ENCODE peak calls at places on chromosomes 6 and 20, in seven cellular contexts. One of them, this sample, is unnamed.

GRCh38 chr6:143782517-143782916 is 60.6 kb upstream of the LTV1 start:
- DNase-seq in epithelial cell of esophagus: no peak
- DNase-seq in heart left ventricle: no peak
- DNase-seq in endodermal cell: no peak
- DNase-seq in A549: no peak
- DNase-seq in neural crest cell: no peak
- DNase-seq in mesothelial cell of epicardium: no peak
- DNase-seq in this sample: no peak

GRCh38 chr20:7038029-7038428 is 270.5 kb downstream of the BMP2 start:
- DNase-seq in A549: no peak
- DNase-seq in endodermal cell: no peak
- DNase-seq in epithelial cell of esophagus: peak; percentile 44
- DNase-seq in heart left ventricle: no peak
- DNase-seq in neural crest cell: no peak
- DNase-seq in mesothelial cell of epicardium: no peak
- DNase-seq in this sample: no peak

GRCh38 chr6:96631248-96631647 is 68.3 kb downstream of the FHL5 start:
- DNase-seq in neural crest cell: no peak
- DNase-seq in mesothelial cell of epicardium: no peak
- DNase-seq in heart left ventricle: no peak
- DNase-seq in epithelial cell of esophagus: peak; percentile 41
- DNase-seq in endodermal cell: no peak
- DNase-seq in A549: no peak
- DNase-seq in this sample: no peak

GRCh38 chr20:60057866-60058807 is 99.9 kb downstream of the CDH26 start:
- DNase-seq in A549: no peak
- DNase-seq in mesothelial cell of epicardium: no peak
- DNase-seq in neural crest cell: no peak
- DNase-seq in epithelial cell of esophagus: peak; percentile 11
- DNase-seq in endodermal cell: peak; percentile 94
- DNase-seq in heart left ventricle: peak; percentile 49
- DNase-seq in this sample: no peak

GRCh38 chr20:17431621-17432364 is 99.4 kb downstream of the BFSP1 start:
- DNase-seq in A549: peak; percentile 63
- DNase-seq in endodermal cell: peak; percentile 87
- DNase-seq in neural crest cell: peak; percentile 65
- DNase-seq in epithelial cell of esophagus: peak; percentile 54
- DNase-seq in mesothelial cell of epicardium: peak; percentile 77
- DNase-seq in heart left ventricle: peak; percentile 30
- DNase-seq in this sample: peak; percentile 59

GRCh38 chr6:33279971-33280511 is 3.1 kb downstream of the B3GALT4 start:
- DNase-seq in epithelial cell of esophagus: peak; percentile 77
- DNase-seq in A549: peak; percentile 85
- DNase-seq in heart left ventricle: no peak
- DNase-seq in mesothelial cell of epicardium: no peak
- DNase-seq in neural crest cell: peak; percentile 29
- DNase-seq in endodermal cell: peak; percentile 91
- DNase-seq in this sample: peak; percentile 71

GRCh38 chr6:26054937-26055669 is 32.1 kb upstream of the HFE start:
- DNase-seq in A549: peak; percentile 91
- DNase-seq in endodermal cell: peak; percentile 91
- DNase-seq in neural crest cell: peak; percentile 63
- DNase-seq in heart left ventricle: peak; percentile 92
- DNase-seq in mesothelial cell of epicardium: peak; percentile 82
- DNase-seq in epithelial cell of esophagus: peak; percentile 96
- DNase-seq in this sample: peak; percentile 77

GRCh38 chr20:6122873-6123649 is at the start of gene FERMT1:
- DNase-seq in A549: peak; percentile 89
- DNase-seq in epithelial cell of esophagus: peak; percentile 98
- DNase-seq in mesothelial cell of epicardium: peak; percentile 65
- DNase-seq in heart left ventricle: peak; percentile 29
- DNase-seq in neural crest cell: peak; percentile 45
- DNase-seq in endodermal cell: peak; percentile 89
- DNase-seq in this sample: peak; percentile 51

GRCh38 chr6:7922596-7922995 is 12.0 kb upstream of the TXNDC5 start:
- DNase-seq in mesothelial cell of epicardium: no peak
- DNase-seq in A549: no peak
- DNase-seq in heart left ventricle: no peak
- DNase-seq in epithelial cell of esophagus: no peak
- DNase-seq in endodermal cell: no peak
- DNase-seq in neural crest cell: no peak
- DNase-seq in this sample: no peak

GRCh38 chr6:81751388-81752083 is 945 bp downstream of the TENT5A start:
- DNase-seq in heart left ventricle: peak; percentile 70
- DNase-seq in endodermal cell: peak; percentile 76
- DNase-seq in mesothelial cell of epicardium: peak; percentile 63
- DNase-seq in neural crest cell: peak; percentile 53
- DNase-seq in A549: peak; percentile 14
- DNase-seq in epithelial cell of esophagus: peak; percentile 46
- DNase-seq in this sample: peak; percentile 52

GRCh38 chr20:8782804-8783203 is 286.1 kb upstream of the PLCB4 start:
- DNase-seq in epithelial cell of esophagus: no peak
- DNase-seq in neural crest cell: no peak
- DNase-seq in endodermal cell: no peak
- DNase-seq in heart left ventricle: no peak
- DNase-seq in A549: no peak
- DNase-seq in mesothelial cell of epicardium: no peak
- DNase-seq in this sample: no peak

GRCh38 chr20:444862-445426 is 17.4 kb downstream of the TBC1D20 start:
- DNase-seq in endodermal cell: no peak
- DNase-seq in A549: no peak
- DNase-seq in epithelial cell of esophagus: peak; percentile 47
- DNase-seq in neural crest cell: no peak
- DNase-seq in mesothelial cell of epicardium: no peak
- DNase-seq in heart left ventricle: no peak
- DNase-seq in this sample: no peak

GRCh38 chr6:41607736-41608135 is 30.5 kb upstream of the MDFI start:
- DNase-seq in neural crest cell: no peak
- DNase-seq in mesothelial cell of epicardium: no peak
- DNase-seq in heart left ventricle: no peak
- DNase-seq in epithelial cell of esophagus: no peak
- DNase-seq in A549: no peak
- DNase-seq in endodermal cell: no peak
- DNase-seq in this sample: no peak

GRCh38 chr6:79546186-79546585 is 9.0 kb upstream of the LCA5 start:
- DNase-seq in epithelial cell of esophagus: no peak
- DNase-seq in A549: no peak
- DNase-seq in mesothelial cell of epicardium: no peak
- DNase-seq in neural crest cell: no peak
- DNase-seq in heart left ventricle: no peak
- DNase-seq in endodermal cell: no peak
- DNase-seq in this sample: no peak

GRCh38 chr6:79543886-79544285 is 6.7 kb upstream of the LCA5 start:
- DNase-seq in neural crest cell: no peak
- DNase-seq in A549: no peak
- DNase-seq in heart left ventricle: no peak
- DNase-seq in mesothelial cell of epicardium: no peak
- DNase-seq in epithelial cell of esophagus: no peak
- DNase-seq in endodermal cell: no peak
- DNase-seq in this sample: no peak

GRCh38 chr6:79543411-79543810 is 6.2 kb upstream of the LCA5 start:
- DNase-seq in neural crest cell: no peak
- DNase-seq in endodermal cell: no peak
- DNase-seq in A549: no peak
- DNase-seq in mesothelial cell of epicardium: no peak
- DNase-seq in epithelial cell of esophagus: no peak
- DNase-seq in heart left ventricle: no peak
- DNase-seq in this sample: no peak

GRCh38 chr6:79544299-79544927 is 7.2 kb upstream of the LCA5 start:
- DNase-seq in mesothelial cell of epicardium: no peak
- DNase-seq in endodermal cell: no peak
- DNase-seq in neural crest cell: no peak
- DNase-seq in A549: no peak
- DNase-seq in epithelial cell of esophagus: no peak
- DNase-seq in heart left ventricle: no peak
- DNase-seq in this sample: no peak

DNA sequence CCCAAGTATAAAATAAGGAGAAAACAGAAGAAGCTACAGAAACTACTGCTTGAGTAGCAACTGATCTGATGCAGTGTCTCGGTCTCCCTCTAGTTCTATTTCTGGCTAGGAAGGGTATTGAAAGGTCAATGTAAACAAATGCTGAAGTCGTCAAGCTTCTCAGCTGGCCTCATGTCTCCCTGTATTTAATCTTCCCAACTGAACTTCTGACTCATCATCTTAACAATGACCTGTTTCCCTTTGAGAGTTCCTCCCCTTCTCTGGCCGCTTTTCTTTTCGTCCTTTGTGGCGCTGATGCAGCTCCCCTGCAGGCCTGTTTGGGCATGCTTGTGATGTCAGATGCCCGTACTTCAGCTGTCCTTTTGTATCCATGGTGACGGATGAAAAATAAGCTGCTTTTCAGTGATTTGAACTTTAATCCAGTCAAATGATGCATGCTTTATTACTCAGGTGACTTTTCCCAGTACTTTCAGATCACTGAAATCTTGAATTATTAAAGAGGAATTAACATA is 7.8 kb upstream of the LCA5 start:
- DNase-seq in epithelial cell of esophagus: peak; percentile 98
- DNase-seq in endodermal cell: peak; percentile 93
- DNase-seq in neural crest cell: peak; percentile 52
- DNase-seq in mesothelial cell of epicardium: peak; percentile 45
- DNase-seq in A549: peak; percentile 96
- DNase-seq in heart left ventricle: peak; percentile 57
- DNase-seq in this sample: peak; percentile 78
- TF ChIP-seq CTCF in epithelial cell of esophagus: peak; percentile 51
- TF ChIP-seq CTCF in endodermal cell: peak; percentile 79
- TF ChIP-seq CTCF in neural crest cell: peak; percentile 65
- TF ChIP-seq CTCF in mesothelial cell of epicardium: no peak
- TF ChIP-seq CTCF in A549: no peak
- TF ChIP-seq CTCF in heart left ventricle: peak; percentile 55
- TF ChIP-seq CTCF in this sample: peak; percentile 21

GRCh38 chr20:35895476-35895875 is 58.8 kb downstream of the SCAND1 start:
- DNase-seq in mesothelial cell of epicardium: no peak
- DNase-seq in heart left ventricle: no peak
- DNase-seq in neural crest cell: no peak
- DNase-seq in endodermal cell: no peak
- DNase-seq in A549: no peak
- DNase-seq in epithelial cell of esophagus: no peak
- DNase-seq in this sample: no peak
- TF ChIP-seq CTCF in mesothelial cell of epicardium: no peak
- TF ChIP-seq CTCF in heart left ventricle: no peak
- TF ChIP-seq CTCF in neural crest cell: no peak
- TF ChIP-seq CTCF in endodermal cell: no peak
- TF ChIP-seq CTCF in A549: no peak
- TF ChIP-seq CTCF in epithelial cell of esophagus: no peak
- TF ChIP-seq CTCF in this sample: no peak

DNA sequence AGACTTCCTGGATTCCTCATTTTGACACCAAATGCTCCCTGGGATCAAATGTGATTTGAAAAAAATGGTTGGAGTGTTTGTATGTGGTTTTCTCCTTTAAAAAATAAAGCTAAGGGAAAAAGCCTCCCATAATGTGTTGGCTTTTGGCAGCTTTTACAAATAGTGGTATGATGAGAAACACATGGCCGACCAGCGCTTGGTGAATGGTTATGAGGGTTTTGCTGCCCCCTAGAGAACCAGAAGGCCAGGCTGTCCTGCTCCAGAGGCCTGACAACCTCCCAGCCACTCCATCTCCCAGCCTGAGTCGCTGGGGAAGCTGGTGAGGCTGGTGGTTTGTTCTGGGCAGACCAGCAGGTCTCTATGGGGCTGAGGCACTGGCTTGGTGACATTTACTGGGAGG is 69.3 kb downstream of the CLIC5 start:
- DNase-seq in neural crest cell: no peak
- DNase-seq in epithelial cell of esophagus: no peak
- DNase-seq in endodermal cell: peak; percentile 81
- DNase-seq in A549: peak; percentile 3
- DNase-seq in mesothelial cell of epicardium: no peak
- DNase-seq in heart left ventricle: peak; percentile 43
- DNase-seq in this sample: peak; percentile 10
- TF ChIP-seq CTCF in neural crest cell: peak; percentile 36
- TF ChIP-seq CTCF in epithelial cell of esophagus: no peak
- TF ChIP-seq CTCF in endodermal cell: peak; percentile 74
- TF ChIP-seq CTCF in A549: no peak
- TF ChIP-seq CTCF in mesothelial cell of epicardium: no peak
- TF ChIP-seq CTCF in heart left ventricle: peak; percentile 50
- TF ChIP-seq CTCF in this sample: no peak

GRCh38 chr6:129893513-129894098 is 32.5 kb upstream of the TMEM244 start:
- DNase-seq in A549: peak; percentile 11
- DNase-seq in epithelial cell of esophagus: peak; percentile 56
- DNase-seq in neural crest cell: no peak
- DNase-seq in mesothelial cell of epicardium: no peak
- DNase-seq in endodermal cell: no peak
- DNase-seq in heart left ventricle: no peak
- DNase-seq in this sample: no peak
- TF ChIP-seq CTCF in A549: peak; percentile 40
- TF ChIP-seq CTCF in epithelial cell of esophagus: peak; percentile 33
- TF ChIP-seq CTCF in neural crest cell: peak; percentile 55
- TF ChIP-seq CTCF in mesothelial cell of epicardium: peak; percentile 63
- TF ChIP-seq CTCF in endodermal cell: peak; percentile 64
- TF ChIP-seq CTCF in heart left ventricle: peak; percentile 42
- TF ChIP-seq CTCF in this sample: peak; percentile 60

DNA sequence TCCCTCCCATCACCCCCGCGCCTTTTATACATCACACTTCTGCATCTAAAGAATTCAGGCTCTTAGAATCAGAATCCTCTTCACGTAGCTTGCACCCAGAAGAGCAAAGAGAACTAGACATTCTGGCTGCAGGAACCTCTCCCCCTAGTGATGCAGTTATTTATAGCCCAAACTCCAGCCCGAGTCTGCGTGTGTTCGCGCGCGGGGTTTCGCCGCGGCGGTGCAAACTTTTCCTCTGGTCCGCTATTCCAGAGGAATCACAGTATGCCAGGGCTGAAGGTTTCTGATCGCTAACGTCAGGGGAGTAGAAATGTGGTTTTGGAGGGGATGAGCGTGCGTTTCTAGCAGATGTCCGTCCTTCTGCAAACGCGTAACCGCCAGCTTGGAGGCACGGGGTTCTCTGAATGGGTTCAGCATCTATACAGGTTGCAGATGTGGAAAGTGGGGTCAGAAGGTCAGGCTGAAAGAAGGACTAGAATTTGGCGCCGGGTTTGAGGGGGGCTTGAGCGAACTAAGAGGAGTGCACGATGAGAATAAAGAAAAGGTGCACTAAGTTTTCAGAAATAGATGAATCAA is 1.9 kb downstream of the EPHA7 start:
- DNase-seq in neural crest cell: no peak
- DNase-seq in epithelial cell of esophagus: no peak
- DNase-seq in heart left ventricle: no peak
- DNase-seq in A549: peak; percentile 19
- DNase-seq in mesothelial cell of epicardium: peak; percentile 40
- DNase-seq in endodermal cell: peak; percentile 63
- DNase-seq in this sample: peak; percentile 37
- TF ChIP-seq CTCF in neural crest cell: peak; percentile 41
- TF ChIP-seq CTCF in epithelial cell of esophagus: no peak
- TF ChIP-seq CTCF in heart left ventricle: peak; percentile 10
- TF ChIP-seq CTCF in A549: no peak
- TF ChIP-seq CTCF in mesothelial cell of epicardium: no peak
- TF ChIP-seq CTCF in endodermal cell: peak; percentile 58
- TF ChIP-seq CTCF in this sample: no peak